ENCODE peak calls at places on chromosomes 1 and 21, in ten cellular contexts. I, P, Y, X, T, C, S, R, Q and B are unnamed samples.

GRCh38 chr21:39349211-39350093 is 564 bp upstream of the HMGN1 start:
- DNase-seq in Y (peak), Q (peak), R (peak), X (peak), S (peak), P (peak), T (peak), I (peak), C (peak), B (peak)

GRCh38 chr21:45109831-45110492 is 35.6 kb downstream of the ADARB1 start:
- DNase-seq in S (no peak), R (peak), Y (peak), X (no peak), Q (peak), P (no peak), I (no peak), T (no peak), C (no peak), B (no peak)

GRCh38 chr1:223332997-223333396 is 31.0 kb downstream of the SUSD4 start:
- DNase-seq in R (no peak), C (no peak), Y (no peak), S (no peak), T (no peak), I (no peak), P (no peak), X (no peak), Q (no peak), B (no peak)

GRCh38 chr1:94522304-94522703 is 19.3 kb downstream of the F3 start:
- DNase-seq in C (no peak), I (peak), Y (no peak), S (peak), T (no peak), P (peak), Q (no peak), R (no peak), X (peak), B (no peak)

GRCh38 chr1:8358241-8358896 is 40.5 kb downstream of the SLC45A1 start:
- DNase-seq in Y (no peak), Q (no peak), P (no peak), T (no peak), R (no peak), C (no peak), S (no peak), I (no peak), X (no peak), B (no peak)

GRCh38 chr1:222053790-222054294 is 312.0 kb upstream of the DUSP10 start:
- DNase-seq in T (no peak), R (no peak), X (no peak), C (no peak), Y (no peak), P (no peak), Q (no peak), S (no peak), I (no peak), B (no peak)

GRCh38 chr21:33598051-33598450 is 9.6 kb upstream of the DONSON start:
- DNase-seq in R (no peak), S (no peak), Q (no peak), Y (no peak), P (no peak), C (no peak), X (no peak), T (no peak), I (no peak), B (no peak)

GRCh38 chr1:79745928-79746327 is 739.4 kb upstream of the ADGRL4 start:
- DNase-seq in P (no peak), T (no peak), X (no peak), R (no peak), I (peak), Q (no peak), C (no peak), S (no peak), Y (no peak), B (no peak)

GRCh38 chr1:33424205-33424604 is 6.7 kb downstream of the PHC2 start:
- DNase-seq in I (no peak), Q (no peak), C (no peak), S (no peak), X (no peak), P (no peak), T (no peak), Y (no peak), R (no peak), B (no peak)

GRCh38 chr1:15159166-15159555 is 5.6 kb downstream of the TMEM51 start:
- DNase-seq in S (no peak), C (no peak), R (no peak), X (no peak), Q (no peak), P (no peak), T (no peak), I (no peak), Y (no peak), B (no peak)

GRCh38 chr1:211783266-211783665 is 47.3 kb downstream of the LPGAT1 start:
- DNase-seq in I (no peak), T (no peak), C (no peak), R (no peak), Q (no peak), P (no peak), Y (no peak), X (no peak), S (no peak), B (no peak)

GRCh38 chr1:115755436-115756370 is 12.8 kb downstream of the CASQ2 start:
- DNase-seq in Y (no peak), C (no peak), I (no peak), X (no peak), T (no peak), Q (no peak), S (no peak), P (no peak), R (no peak), B (no peak)

GRCh38 chr1:159339517-159339916 is 37.4 kb downstream of the FCER1A start:
- DNase-seq in P (no peak), Q (no peak), I (no peak), X (no peak), C (no peak), Y (no peak), R (no peak), S (no peak), T (no peak), B (no peak)

GRCh38 chr1:233909195-233909594 is 4.7 kb downstream of the SLC35F3 start:
- DNase-seq in C (no peak), P (no peak), S (no peak), I (peak), X (peak), R (no peak), Q (no peak), Y (no peak), T (no peak), B (peak)

GRCh38 chr1:53578358-53578757 is 119.2 kb downstream of the DMRTB1 start:
- DNase-seq in Q (no peak), S (peak), X (no peak), Y (no peak), T (no peak), C (no peak), R (no peak), I (no peak), P (no peak), B (no peak)

GRCh38 chr1:233293556-233294446 is 1.7 kb downstream of the PCNX2 start:
- DNase-seq in C (no peak), R (no peak), T (no peak), S (no peak), I (peak), X (no peak), Q (no peak), P (no peak), Y (no peak), B (no peak)

GRCh38 chr1:240122639-240123604 is 31.2 kb downstream of the FMN2 start:
- DNase-seq in Y (no peak), R (peak), T (no peak), I (no peak), C (no peak), P (peak), Q (no peak), S (no peak), X (no peak), B (no peak)

GRCh38 chr21:45405271-45405818 is 380 bp downstream of the COL18A1 start:
- DNase-seq in X (no peak), Q (no peak), T (no peak), Y (no peak), R (no peak), P (no peak), I (no peak), C (no peak), S (no peak), B (peak)

GRCh38 chr1:34511802-34512201 is 243.0 kb upstream of the GJB5 start:
- DNase-seq in T (no peak), R (no peak), Q (no peak), I (no peak), C (no peak), X (no peak), Y (no peak), S (no peak), P (no peak), B (no peak)

GRCh38 chr1:67855944-67856343 is 22.7 kb upstream of the GNG12 start:
- DNase-seq in X (no peak), Y (no peak), I (no peak), S (no peak), P (no peak), T (no peak), C (no peak), R (no peak), Q (no peak), B (no peak)

GRCh38 chr1:165355977-165356811 is at the start of gene LMX1A:
- DNase-seq in C (no peak), X (no peak), S (no peak), I (peak), R (no peak), Q (no peak), Y (no peak), P (no peak), T (no peak), B (no peak)

GRCh38 chr21:32658524-32658923 is 46.3 kb upstream of the CFAP298 start:
- DNase-seq in P (no peak), I (no peak), Y (no peak), C (no peak), Q (no peak), T (no peak), X (no peak), S (no peak), R (no peak), B (no peak)

GRCh38 chr1:220156620-220157146 is 62.8 kb downstream of the IARS2 start:
- DNase-seq in T (no peak), I (no peak), X (no peak), P (no peak), R (no peak), Y (no peak), Q (no peak), S (no peak), C (no peak), B (no peak)

GRCh38 chr21:46356494-46357334 is 32.8 kb downstream of the PCNT start:
- DNase-seq in P (no peak), C (no peak), S (no peak), R (no peak), Y (no peak), X (no peak), I (no peak), Q (no peak), T (no peak), B (no peak)

GRCh38 chr1:49333946-49334345 is 557.3 kb upstream of the BEND5 start:
- DNase-seq in I (peak), X (no peak), Q (no peak), Y (no peak), R (no peak), T (no peak), P (no peak), C (no peak), S (no peak), B (no peak)

GRCh38 chr21:41957991-41958766 is 4.4 kb upstream of the C2CD2 start:
- DNase-seq in T (peak), P (no peak), Y (no peak), R (no peak), X (peak), I (peak), S (peak), Q (no peak), C (no peak), B (peak)

GRCh38 chr1:161792740-161793139 is 26.6 kb downstream of the ATF6 start:
- DNase-seq in T (no peak), P (peak), Y (no peak), S (no peak), X (peak), I (peak), R (no peak), Q (no peak), C (peak), B (peak)